ENCODE peak calls at places on chromosomes 1 and 21, in nine cellular contexts. One of them, this sample, is unnamed.

GRCh38 chr1:220843481-220844011 is 35.7 kb upstream of the HLX start:
- DNase-seq in NCI-H1092 treated with DMSO at 0.1 percent for 48 hours: no peak
- DNase-seq in CD8-positive, alpha-beta T cell: no peak
- DNase-seq in activated CD8-positive, alpha-beta T cell treated with anti-CD3 and anti-CD28 coated beads for 36 hours: no peak
- DNase-seq in memory B cell: no peak
- DNase-seq in left colon: no peak
- DNase-seq in foreskin fibroblast: peak; percentile 44
- DNase-seq in AG10803: peak; percentile 42
- DNase-seq in HTR-8/SVneo: no peak
- DNase-seq in this sample: no peak

GRCh38 chr1:155104605-155105534 is 22.8 kb upstream of the EFNA1 start:
- DNase-seq in activated CD8-positive, alpha-beta T cell treated with anti-CD3 and anti-CD28 coated beads for 36 hours: no peak
- DNase-seq in CD8-positive, alpha-beta T cell: no peak
- DNase-seq in AG10803: no peak
- DNase-seq in HTR-8/SVneo: no peak
- DNase-seq in left colon: no peak
- DNase-seq in NCI-H1092 treated with DMSO at 0.1 percent for 48 hours: no peak
- DNase-seq in foreskin fibroblast: no peak
- DNase-seq in memory B cell: no peak
- DNase-seq in this sample: no peak

GRCh38 chr1:95311006-95311405 is 77.0 kb downstream of the RWDD3 start:
- DNase-seq in left colon: no peak
- DNase-seq in foreskin fibroblast: peak; percentile 10
- DNase-seq in activated CD8-positive, alpha-beta T cell treated with anti-CD3 and anti-CD28 coated beads for 36 hours: no peak
- DNase-seq in NCI-H1092 treated with DMSO at 0.1 percent for 48 hours: peak; percentile 62
- DNase-seq in memory B cell: no peak
- DNase-seq in AG10803: no peak
- DNase-seq in HTR-8/SVneo: no peak
- DNase-seq in CD8-positive, alpha-beta T cell: no peak
- DNase-seq in this sample: no peak

GRCh38 chr1:97006044-97006676 is 284.6 kb downstream of the PTBP2 start:
- DNase-seq in foreskin fibroblast: peak; percentile 88
- DNase-seq in CD8-positive, alpha-beta T cell: no peak
- DNase-seq in HTR-8/SVneo: peak; percentile 4
- DNase-seq in activated CD8-positive, alpha-beta T cell treated with anti-CD3 and anti-CD28 coated beads for 36 hours: no peak
- DNase-seq in memory B cell: no peak
- DNase-seq in NCI-H1092 treated with DMSO at 0.1 percent for 48 hours: no peak
- DNase-seq in AG10803: peak; percentile 75
- DNase-seq in left colon: no peak
- DNase-seq in this sample: no peak

GRCh38 chr1:108816049-108816882 is 40.6 kb downstream of the AKNAD1 start:
- DNase-seq in memory B cell: no peak
- DNase-seq in AG10803: peak; percentile 92
- DNase-seq in CD8-positive, alpha-beta T cell: no peak
- DNase-seq in foreskin fibroblast: peak; percentile 95
- DNase-seq in HTR-8/SVneo: peak; percentile 63
- DNase-seq in NCI-H1092 treated with DMSO at 0.1 percent for 48 hours: peak; percentile 91
- DNase-seq in left colon: peak; percentile 60
- DNase-seq in activated CD8-positive, alpha-beta T cell treated with anti-CD3 and anti-CD28 coated beads for 36 hours: no peak
- DNase-seq in this sample: peak; percentile 63

GRCh38 chr1:27589841-27590426 is 14.0 kb downstream of the AHDC1 start:
- DNase-seq in CD8-positive, alpha-beta T cell: no peak
- DNase-seq in NCI-H1092 treated with DMSO at 0.1 percent for 48 hours: peak; percentile 71
- DNase-seq in AG10803: peak; percentile 47
- DNase-seq in memory B cell: no peak
- DNase-seq in HTR-8/SVneo: no peak
- DNase-seq in left colon: no peak
- DNase-seq in foreskin fibroblast: peak; percentile 76
- DNase-seq in activated CD8-positive, alpha-beta T cell treated with anti-CD3 and anti-CD28 coated beads for 36 hours: no peak
- DNase-seq in this sample: no peak

GRCh38 chr1:160860840-160861505 is 1.7 kb downstream of the CD244 start:
- DNase-seq in memory B cell: no peak
- DNase-seq in NCI-H1092 treated with DMSO at 0.1 percent for 48 hours: no peak
- DNase-seq in foreskin fibroblast: no peak
- DNase-seq in AG10803: no peak
- DNase-seq in CD8-positive, alpha-beta T cell: no peak
- DNase-seq in activated CD8-positive, alpha-beta T cell treated with anti-CD3 and anti-CD28 coated beads for 36 hours: no peak
- DNase-seq in HTR-8/SVneo: no peak
- DNase-seq in left colon: no peak
- DNase-seq in this sample: no peak

GRCh38 chr1:67479146-67479891 is 49.1 kb upstream of the SERBP1 start:
- DNase-seq in HTR-8/SVneo: peak; percentile 18
- DNase-seq in activated CD8-positive, alpha-beta T cell treated with anti-CD3 and anti-CD28 coated beads for 36 hours: peak; percentile 13
- DNase-seq in memory B cell: no peak
- DNase-seq in foreskin fibroblast: peak; percentile 24
- DNase-seq in CD8-positive, alpha-beta T cell: no peak
- DNase-seq in AG10803: peak; percentile 18
- DNase-seq in NCI-H1092 treated with DMSO at 0.1 percent for 48 hours: no peak
- DNase-seq in left colon: no peak
- DNase-seq in this sample: no peak

GRCh38 chr1:209109001-209109785 is 474.3 kb upstream of the CAMK1G start:
- DNase-seq in AG10803: no peak
- DNase-seq in NCI-H1092 treated with DMSO at 0.1 percent for 48 hours: no peak
- DNase-seq in HTR-8/SVneo: no peak
- DNase-seq in activated CD8-positive, alpha-beta T cell treated with anti-CD3 and anti-CD28 coated beads for 36 hours: no peak
- DNase-seq in foreskin fibroblast: no peak
- DNase-seq in memory B cell: no peak
- DNase-seq in left colon: no peak
- DNase-seq in CD8-positive, alpha-beta T cell: no peak
- DNase-seq in this sample: no peak

GRCh38 chr1:6113116-6113515 is 67.0 kb downstream of the CHD5 start:
- DNase-seq in AG10803: no peak
- DNase-seq in NCI-H1092 treated with DMSO at 0.1 percent for 48 hours: no peak
- DNase-seq in CD8-positive, alpha-beta T cell: no peak
- DNase-seq in memory B cell: no peak
- DNase-seq in foreskin fibroblast: no peak
- DNase-seq in activated CD8-positive, alpha-beta T cell treated with anti-CD3 and anti-CD28 coated beads for 36 hours: no peak
- DNase-seq in HTR-8/SVneo: no peak
- DNase-seq in left colon: no peak
- DNase-seq in this sample: no peak

GRCh38 chr1:197787056-197787455 is 11.8 kb upstream of the DENND1B start:
- DNase-seq in HTR-8/SVneo: no peak
- DNase-seq in left colon: no peak
- DNase-seq in NCI-H1092 treated with DMSO at 0.1 percent for 48 hours: no peak
- DNase-seq in activated CD8-positive, alpha-beta T cell treated with anti-CD3 and anti-CD28 coated beads for 36 hours: no peak
- DNase-seq in CD8-positive, alpha-beta T cell: no peak
- DNase-seq in foreskin fibroblast: peak; percentile 85
- DNase-seq in AG10803: peak; percentile 38
- DNase-seq in memory B cell: no peak
- DNase-seq in this sample: no peak

GRCh38 chr1:116502915-116503314 is 67.9 kb downstream of the CD58 start:
- DNase-seq in NCI-H1092 treated with DMSO at 0.1 percent for 48 hours: no peak
- DNase-seq in left colon: no peak
- DNase-seq in memory B cell: no peak
- DNase-seq in HTR-8/SVneo: no peak
- DNase-seq in CD8-positive, alpha-beta T cell: no peak
- DNase-seq in foreskin fibroblast: no peak
- DNase-seq in AG10803: no peak
- DNase-seq in activated CD8-positive, alpha-beta T cell treated with anti-CD3 and anti-CD28 coated beads for 36 hours: no peak
- DNase-seq in this sample: no peak

GRCh38 chr1:244414543-244414942 is 37.2 kb downstream of the ADSS2 start:
- DNase-seq in AG10803: peak; percentile 66
- DNase-seq in foreskin fibroblast: peak; percentile 74
- DNase-seq in CD8-positive, alpha-beta T cell: no peak
- DNase-seq in activated CD8-positive, alpha-beta T cell treated with anti-CD3 and anti-CD28 coated beads for 36 hours: no peak
- DNase-seq in NCI-H1092 treated with DMSO at 0.1 percent for 48 hours: no peak
- DNase-seq in HTR-8/SVneo: no peak
- DNase-seq in memory B cell: no peak
- DNase-seq in left colon: no peak
- DNase-seq in this sample: no peak

GRCh38 chr1:214441119-214441518 is 110.3 kb downstream of the PTPN14 start:
- DNase-seq in left colon: no peak
- DNase-seq in CD8-positive, alpha-beta T cell: no peak
- DNase-seq in HTR-8/SVneo: no peak
- DNase-seq in AG10803: peak; percentile 72
- DNase-seq in activated CD8-positive, alpha-beta T cell treated with anti-CD3 and anti-CD28 coated beads for 36 hours: no peak
- DNase-seq in memory B cell: no peak
- DNase-seq in foreskin fibroblast: peak; percentile 50
- DNase-seq in NCI-H1092 treated with DMSO at 0.1 percent for 48 hours: no peak
- DNase-seq in this sample: no peak

GRCh38 chr1:28577052-28577678 is 14.9 kb upstream of the RAB42 start:
- DNase-seq in memory B cell: no peak
- DNase-seq in foreskin fibroblast: peak; percentile 39
- DNase-seq in HTR-8/SVneo: no peak
- DNase-seq in CD8-positive, alpha-beta T cell: no peak
- DNase-seq in NCI-H1092 treated with DMSO at 0.1 percent for 48 hours: no peak
- DNase-seq in activated CD8-positive, alpha-beta T cell treated with anti-CD3 and anti-CD28 coated beads for 36 hours: no peak
- DNase-seq in left colon: no peak
- DNase-seq in AG10803: no peak
- DNase-seq in this sample: no peak

GRCh38 chr21:35749904-35750303 is 310.4 kb downstream of the SETD4 start:
- DNase-seq in AG10803: no peak
- DNase-seq in NCI-H1092 treated with DMSO at 0.1 percent for 48 hours: no peak
- DNase-seq in left colon: no peak
- DNase-seq in activated CD8-positive, alpha-beta T cell treated with anti-CD3 and anti-CD28 coated beads for 36 hours: no peak
- DNase-seq in foreskin fibroblast: no peak
- DNase-seq in CD8-positive, alpha-beta T cell: no peak
- DNase-seq in HTR-8/SVneo: no peak
- DNase-seq in memory B cell: no peak
- DNase-seq in this sample: no peak

GRCh38 chr1:17883136-17883535 is 128.0 kb downstream of the ACTL8 start:
- DNase-seq in activated CD8-positive, alpha-beta T cell treated with anti-CD3 and anti-CD28 coated beads for 36 hours: no peak
- DNase-seq in foreskin fibroblast: no peak
- DNase-seq in left colon: no peak
- DNase-seq in memory B cell: no peak
- DNase-seq in AG10803: no peak
- DNase-seq in CD8-positive, alpha-beta T cell: no peak
- DNase-seq in HTR-8/SVneo: no peak
- DNase-seq in NCI-H1092 treated with DMSO at 0.1 percent for 48 hours: no peak
- DNase-seq in this sample: no peak

GRCh38 chr1:7095343-7095964 is 310.2 kb downstream of the CAMTA1 start:
- DNase-seq in NCI-H1092 treated with DMSO at 0.1 percent for 48 hours: no peak
- DNase-seq in activated CD8-positive, alpha-beta T cell treated with anti-CD3 and anti-CD28 coated beads for 36 hours: no peak
- DNase-seq in foreskin fibroblast: no peak
- DNase-seq in CD8-positive, alpha-beta T cell: no peak
- DNase-seq in left colon: no peak
- DNase-seq in memory B cell: no peak
- DNase-seq in HTR-8/SVneo: no peak
- DNase-seq in AG10803: no peak
- DNase-seq in this sample: no peak

GRCh38 chr1:12446593-12446992 is 171.4 kb downstream of the DHRS3 start:
- DNase-seq in CD8-positive, alpha-beta T cell: no peak
- DNase-seq in memory B cell: no peak
- DNase-seq in AG10803: no peak
- DNase-seq in NCI-H1092 treated with DMSO at 0.1 percent for 48 hours: no peak
- DNase-seq in left colon: no peak
- DNase-seq in HTR-8/SVneo: no peak
- DNase-seq in activated CD8-positive, alpha-beta T cell treated with anti-CD3 and anti-CD28 coated beads for 36 hours: no peak
- DNase-seq in foreskin fibroblast: no peak
- DNase-seq in this sample: no peak

GRCh38 chr1:30877205-30877912 is 31.2 kb downstream of the SDC3 start:
- DNase-seq in HTR-8/SVneo: no peak
- DNase-seq in AG10803: peak; percentile 93
- DNase-seq in left colon: peak; percentile 49
- DNase-seq in CD8-positive, alpha-beta T cell: no peak
- DNase-seq in NCI-H1092 treated with DMSO at 0.1 percent for 48 hours: no peak
- DNase-seq in activated CD8-positive, alpha-beta T cell treated with anti-CD3 and anti-CD28 coated beads for 36 hours: no peak
- DNase-seq in memory B cell: no peak
- DNase-seq in foreskin fibroblast: peak; percentile 91
- DNase-seq in this sample: no peak

GRCh38 chr21:38787461-38788274 is 18.1 kb upstream of the ETS2 start:
- DNase-seq in CD8-positive, alpha-beta T cell: no peak
- DNase-seq in AG10803: peak; percentile 31
- DNase-seq in foreskin fibroblast: no peak
- DNase-seq in NCI-H1092 treated with DMSO at 0.1 percent for 48 hours: no peak
- DNase-seq in activated CD8-positive, alpha-beta T cell treated with anti-CD3 and anti-CD28 coated beads for 36 hours: peak; percentile 19
- DNase-seq in memory B cell: no peak
- DNase-seq in left colon: peak; percentile 70
- DNase-seq in HTR-8/SVneo: peak; percentile 65
- DNase-seq in this sample: no peak

This sample was measured in neural crest cell.